ENCODE peak calls at places on chromosomes 5 and 9, in five cellular contexts. G is endothelial cell; U is stimulated activated CD4-positive, alpha-beta T cell treated with anti-CD3 and anti-CD28 coated beads, Interleukin-4, amount 100 ng/mL, for 4 hours; Y is fibroblast of lung; J is NCI-H1436. V is an unnamed sample.

GRCh38 chr9:127794001-127794791 is 8.4 kb downstream of the CDK9 start:
- DNase-seq in G (no peak), U (no peak), Y (no peak), J (no peak), V (no peak)

GRCh38 chr5:132258102-132259060 is 885 bp downstream of the PDLIM4 start:
- DNase-seq in G (no peak), U (no peak), Y (peak), J (no peak), V (peak)

GRCh38 chr5:64229163-64229774 is 63.6 kb downstream of the RNF180 start:
- DNase-seq in G (no peak), U (no peak), Y (peak), J (peak), V (no peak)

GRCh38 chr5:55547792-55548191 is 13.0 kb upstream of the PLPP1 start:
- DNase-seq in G (no peak), U (no peak), Y (no peak), J (no peak), V (no peak)

GRCh38 chr5:61151893-61152292 is 10.4 kb downstream of the SMIM15 start:
- DNase-seq in G (no peak), U (no peak), Y (no peak), J (no peak), V (no peak)

GRCh38 chr5:68368686-68369359 is 153.3 kb downstream of the PIK3R1 start:
- DNase-seq in G (no peak), U (no peak), Y (peak), J (no peak), V (no peak)

GRCh38 chr9:87035868-87036267 is 88.6 kb upstream of the GAS1 start:
- DNase-seq in G (no peak), U (no peak), Y (peak), J (no peak), V (no peak)

GRCh38 chr5:170434953-170435605 is 45.9 kb upstream of the KCNMB1 start:
- DNase-seq in G (peak), U (peak), Y (peak), J (no peak), V (peak)

GRCh38 chr9:124342402-124342945 is 72.8 kb downstream of the PSMB7 start:
- DNase-seq in G (no peak), U (no peak), Y (peak), J (no peak), V (no peak)

GRCh38 chr5:68464424-68464823 is 248.9 kb downstream of the PIK3R1 start:
- DNase-seq in G (no peak), U (peak), Y (no peak), J (no peak), V (no peak)

GRCh38 chr9:124410321-124410913 is 4.8 kb downstream of the PSMB7 start:
- DNase-seq in G (no peak), U (no peak), Y (peak), J (no peak), V (no peak)

GRCh38 chr5:10600629-10601245 is 36.9 kb downstream of the ANKRD33B start:
- DNase-seq in G (no peak), U (no peak), Y (no peak), J (no peak), V (peak)

GRCh38 chr9:77697238-77697984 is 49.3 kb upstream of the GNA14 start:
- DNase-seq in G (no peak), U (no peak), Y (no peak), J (no peak), V (no peak)

GRCh38 chr9:129095908-129096307 is 14.7 kb downstream of the CRAT start:
- DNase-seq in G (no peak), U (no peak), Y (no peak), J (no peak), V (no peak)

GRCh38 chr5:38722918-38723317 is 122.9 kb upstream of the OSMR start:
- DNase-seq in G (no peak), U (no peak), Y (peak), J (no peak), V (no peak)

GRCh38 chr5:67095346-67095871 is 101.2 kb downstream of the CD180 start:
- DNase-seq in G (no peak), U (no peak), Y (peak), J (no peak), V (peak)

GRCh38 chr5:137453476-137454080 is 45.5 kb downstream of the SPOCK1 start:
- DNase-seq in G (peak), U (no peak), Y (peak), J (no peak), V (no peak)

GRCh38 chr5:67165524-67166459 is 30.8 kb downstream of the CD180 start:
- DNase-seq in G (peak), U (peak), Y (peak), J (no peak), V (peak)

GRCh38 chr5:133613743-133614142 is 1.4 kb upstream of the FSTL4 start:
- DNase-seq in G (no peak), U (no peak), Y (no peak), J (no peak), V (no peak)

GRCh38 chr5:176596689-176597416 is 13.1 kb downstream of the GPRIN1 start:
- DNase-seq in G (peak), U (peak), Y (peak), J (no peak), V (no peak)

GRCh38 chr5:83475540-83476469 is 4.3 kb downstream of the VCAN start:
- DNase-seq in G (no peak), U (no peak), Y (peak), J (no peak), V (no peak)

GRCh38 chr9:83933804-83934203 is 12.6 kb upstream of the KIF27 start:
- DNase-seq in G (no peak), U (no peak), Y (peak), J (no peak), V (peak)

GRCh38 chr9:90919883-90920282 is 118.3 kb downstream of the SYK start:
- DNase-seq in G (no peak), U (no peak), Y (no peak), J (no peak), V (peak)

GRCh38 chr9:129408535-129409215 is 212.2 kb downstream of the C9orf50 start:
- DNase-seq in G (no peak), U (no peak), Y (no peak), J (peak), V (peak)

GRCh38 chr9:116662633-116663032 is 24.5 kb upstream of the TRIM32 start:
- DNase-seq in G (no peak), U (no peak), Y (peak), J (no peak), V (no peak)

GRCh38 chr5:172868436-172868923 is 34.4 kb downstream of the ERGIC1 start:
- DNase-seq in G (no peak), U (no peak), Y (peak), J (no peak), V (no peak)

GRCh38 chr5:32790411-32790951 is 79.4 kb downstream of the NPR3 start:
- DNase-seq in G (no peak), U (no peak), Y (peak), J (no peak), V (no peak)

GRCh38 chr5:42949348-42950090 is 90.6 kb downstream of the ANXA2R start:
- DNase-seq in G (no peak), U (peak), Y (peak), J (no peak), V (no peak)

GRCh38 chr9:4463824-4464223 is 26.4 kb upstream of the SLC1A1 start:
- DNase-seq in G (no peak), U (no peak), Y (no peak), J (no peak), V (no peak)

GRCh38 chr5:37889612-37890317 is 49.9 kb upstream of the GDNF start:
- DNase-seq in G (no peak), U (no peak), Y (peak), J (no peak), V (no peak)

V was measured in gastrocnemius medialis.